ENCODE peak calls at places on chromosomes 4 and X, in six cellular contexts. C is CD8-positive, alpha-beta memory T cell; X is fibroblast of mammary gland; O is LNCaP clone FGC; D is fibroblast of pulmonary artery; B is left ventricle myocardium inferior. I is an unnamed sample.

GRCh38 chr4:114780205-114780604 is 181.6 kb downstream of the UGT8 start:
- DNase-seq in D (peak), X (peak), B (no peak), O (no peak), C (no peak), I (no peak)

GRCh38 chrX:118536687-118537461 is 41.3 kb downstream of the DOCK11 start:
- DNase-seq in D (peak), B (no peak), O (no peak), X (peak), C (peak), I (no peak)

GRCh38 chr4:156545003-156545785 is 426.4 kb downstream of the PDGFC start:
- DNase-seq in X (peak), O (no peak), C (no peak), D (peak), B (no peak), I (no peak)

GRCh38 chr4:158840131-158840530 is 71.3 kb downstream of the FNIP2 start:
- DNase-seq in O (no peak), D (no peak), X (no peak), B (no peak), C (no peak), I (no peak)

GRCh38 chr4:3853388-3854035 is 87.3 kb downstream of the ADRA2C start:
- DNase-seq in C (no peak), D (no peak), X (no peak), O (no peak), B (no peak), I (no peak)

GRCh38 chrX:2650865-2651264 is 40.2 kb upstream of the CD99 start:
- DNase-seq in X (no peak), C (no peak), D (peak), O (no peak), B (no peak), I (no peak)

GRCh38 chrX:22652596-22652995 is 347.2 kb upstream of the DDX53 start:
- DNase-seq in O (no peak), D (peak), B (no peak), C (no peak), X (peak), I (no peak)

GRCh38 chrX:86078650-86079049 is 31.3 kb upstream of the CHM start:
- DNase-seq in D (peak), C (no peak), X (no peak), O (no peak), B (no peak), I (no peak)

GRCh38 chrX:153457136-153457825 is 11.4 kb upstream of the TREX2 start:
- DNase-seq in B (no peak), D (no peak), O (no peak), C (no peak), X (no peak), I (no peak)

GRCh38 chr4:53014368-53014767 is 152.3 kb downstream of the RASL11B start:
- DNase-seq in C (no peak), X (no peak), B (no peak), O (no peak), D (no peak), I (no peak)

GRCh38 chr4:70948665-70949284 is 44.7 kb upstream of the DCK start:
- DNase-seq in B (no peak), D (no peak), O (no peak), C (no peak), X (no peak), I (no peak)

GRCh38 chr4:138367942-138368341 is 125.8 kb upstream of the SLC7A11 start:
- DNase-seq in C (no peak), B (no peak), D (no peak), X (no peak), O (peak), I (no peak)

GRCh38 chr4:1082215-1083182 is 30.9 kb downstream of the RNF212 start:
- DNase-seq in C (no peak), O (peak), X (peak), B (peak), D (peak), I (peak)

GRCh38 chr4:125444166-125444565 is 129.4 kb downstream of the FAT4 start:
- DNase-seq in B (no peak), D (peak), O (no peak), X (no peak), C (no peak), I (no peak)

GRCh38 chr4:11568511-11568910 is 139.8 kb upstream of the HS3ST1 start:
- DNase-seq in X (no peak), O (no peak), B (no peak), C (no peak), D (no peak), I (no peak)
- H3K4me3 ChIP-seq in X (no peak), O (no peak), B (no peak), C (no peak), D (no peak), I (no peak)

DNA sequence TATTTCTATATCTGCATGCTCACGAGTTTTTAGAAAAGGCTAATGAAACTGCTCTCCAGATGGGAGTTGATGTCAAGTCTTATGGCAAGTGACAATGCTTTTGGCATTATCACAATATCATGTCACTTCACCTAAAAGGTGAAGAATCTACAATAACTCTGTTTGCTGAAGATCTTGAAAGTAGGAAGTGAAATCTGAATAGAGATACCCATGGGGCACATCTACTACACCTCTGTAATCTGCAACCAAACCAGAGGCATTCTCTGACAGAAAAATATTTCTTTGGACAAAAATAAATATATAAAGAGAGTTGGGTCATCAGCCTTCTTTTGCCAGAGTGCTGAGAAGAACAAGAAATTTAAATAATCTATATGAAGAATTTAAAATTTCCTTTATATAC is 3.9 kb upstream of the VAMP7 start:
- DNase-seq in C (no peak), O (no peak), X (no peak), D (no peak), B (no peak), I (no peak)
- H3K4me3 ChIP-seq in C (no peak), O (no peak), X (no peak), D (no peak), B (no peak), I (no peak)

GRCh38 chr4:121712001-121712655 is 15.3 kb upstream of the ANXA5 start:
- DNase-seq in C (no peak), B (no peak), D (no peak), X (no peak), O (no peak), I (no peak)
- H3K4me3 ChIP-seq in C (no peak), B (peak), D (no peak), X (no peak), O (no peak), I (peak)

GRCh38 chr4:164384416-164384815 is 369.5 kb upstream of the SMIM31 start:
- DNase-seq in C (no peak), X (no peak), B (no peak), D (no peak), O (no peak), I (no peak)

GRCh38 chr4:164379694-164380093 is 374.2 kb upstream of the SMIM31 start:
- DNase-seq in O (no peak), B (no peak), C (no peak), D (no peak), X (no peak), I (no peak)

GRCh38 chr4:164381859-164382258 is 372.1 kb upstream of the SMIM31 start:
- DNase-seq in O (no peak), C (no peak), B (no peak), X (no peak), D (no peak), I (no peak)

DNA sequence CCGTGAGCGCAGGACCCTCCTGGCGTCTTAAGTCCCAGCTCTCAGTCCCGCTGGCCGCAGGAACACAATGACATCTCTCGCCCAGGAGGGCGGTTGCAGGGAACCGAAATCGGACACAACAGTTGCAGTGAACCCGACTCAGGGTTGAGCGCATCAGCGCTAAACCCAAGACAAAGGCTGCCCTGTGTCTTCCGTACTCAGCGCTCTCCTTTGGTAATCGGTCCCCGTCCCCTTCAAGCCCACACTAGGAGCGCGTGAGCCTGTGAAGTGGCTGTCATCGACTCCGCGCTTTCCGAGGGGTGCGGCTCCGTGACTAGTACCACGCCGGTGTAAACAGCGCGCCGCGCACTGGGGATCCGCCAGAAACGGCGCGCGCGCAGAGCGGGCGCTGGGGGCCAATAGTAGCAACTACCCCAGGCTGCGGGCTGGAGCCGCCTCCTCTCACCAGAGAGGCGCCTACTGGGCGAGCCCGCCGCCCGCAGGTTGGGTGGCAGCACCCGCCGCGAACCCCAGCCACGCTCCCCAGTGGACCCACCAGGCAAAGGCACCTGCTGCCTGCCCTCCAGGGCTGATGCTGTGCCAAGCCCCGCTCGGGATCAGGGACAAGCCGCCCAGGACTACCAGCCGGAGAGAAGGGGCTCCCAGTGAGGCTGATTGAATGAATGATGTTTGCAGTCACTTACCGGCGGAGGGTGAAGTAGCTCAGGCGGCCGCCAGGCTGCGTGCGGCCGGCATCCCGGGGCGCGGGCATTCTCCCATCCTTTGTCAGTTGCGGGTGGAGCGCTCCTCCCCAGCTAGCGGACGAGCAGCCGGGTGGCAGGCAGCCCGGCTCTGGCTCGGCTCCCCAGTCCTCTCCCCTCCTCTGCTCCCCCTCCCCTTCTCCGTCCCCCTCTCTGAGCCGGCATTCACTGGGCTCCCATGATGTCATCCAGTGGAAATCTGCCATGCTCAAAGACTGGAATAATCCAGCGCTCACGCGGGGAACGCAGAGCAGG is 370.4 kb upstream of the SMIM31 start:
- DNase-seq in O (no peak), D (no peak), C (no peak), B (no peak), X (peak), I (no peak)
- H3K4me3 ChIP-seq in O (no peak), D (no peak), C (no peak), B (peak), X (peak), I (peak)

DNA sequence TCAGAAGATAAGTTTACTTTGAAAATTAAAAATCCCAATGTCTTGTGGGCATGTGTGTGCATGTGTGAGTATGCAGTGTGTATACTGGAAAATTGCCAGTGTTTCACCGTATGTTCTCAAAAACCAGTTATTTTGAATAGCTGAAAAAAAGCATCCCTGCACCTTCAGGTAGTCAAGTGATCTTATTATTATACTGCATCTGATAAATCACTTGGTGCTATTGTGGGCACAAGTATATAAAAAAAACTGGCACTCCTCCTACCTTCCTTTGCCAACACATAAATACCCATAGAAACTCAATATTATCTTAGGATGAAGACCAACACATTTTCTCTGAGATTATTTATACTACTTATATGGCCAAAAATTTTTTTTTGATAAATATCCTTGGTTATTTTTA is 91.5 kb upstream of the MAP9 start:
- DNase-seq in B (no peak), X (no peak), O (peak), C (no peak), D (no peak), I (no peak)
- H3K4me3 ChIP-seq in B (no peak), X (no peak), O (no peak), C (no peak), D (no peak), I (no peak)

I was measured in breast epithelium.